ENCODE peak calls at places on chromosomes 7 and 10, in ten cellular contexts. K, H, M, X, F, E, Z, U, A and S are unnamed samples.

GRCh38 chr10:109956454-109957091 is 33.3 kb upstream of the XPNPEP1 start:
- DNase-seq in K (no peak), H (no peak), M (peak; percentile 41), X (peak; percentile 64), F (no peak), E (peak; percentile 55), Z (no peak), U (no peak), A (no peak), S (no peak)

GRCh38 chr10:78301481-78301880 is 267.8 kb downstream of the RPS24 start:
- DNase-seq in K (no peak), H (no peak), M (no peak), X (no peak), F (no peak), E (no peak), Z (no peak), U (no peak), A (no peak), S (no peak)

GRCh38 chr7:2029211-2029905 is 203.4 kb downstream of the MAD1L1 start:
- DNase-seq in K (no peak), H (no peak), M (no peak), X (no peak), F (no peak), E (no peak), Z (no peak), U (no peak), A (peak; percentile 45), S (no peak)

GRCh38 chr10:105656880-105657279 is 1015.8 kb downstream of the SORCS3 start:
- DNase-seq in K (no peak), H (no peak), M (no peak), X (no peak), F (no peak), E (peak; percentile 52), Z (no peak), U (no peak), A (no peak), S (no peak)

GRCh38 chr10:82310839-82311238 is 435.8 kb downstream of the NRG3 start:
- DNase-seq in K (no peak), H (no peak), M (no peak), X (no peak), F (no peak), E (no peak), Z (no peak), U (no peak), A (no peak), S (no peak)

GRCh38 chr10:93462881-93463280 is 19.3 kb downstream of the MYOF start:
- DNase-seq in K (no peak), H (no peak), M (no peak), X (peak; percentile 61), F (no peak), E (no peak), Z (no peak), U (no peak), A (no peak), S (no peak)

GRCh38 chr7:81447351-81447952 is 322.4 kb downstream of the HGF start:
- DNase-seq in K (no peak), H (no peak), M (peak; percentile 10), X (peak; percentile 41), F (peak; percentile 37), E (peak; percentile 55), Z (no peak), U (peak; percentile 15), A (no peak), S (no peak)

GRCh38 chr10:78414380-78414779 is 380.7 kb downstream of the RPS24 start:
- DNase-seq in K (no peak), H (no peak), M (no peak), X (no peak), F (no peak), E (no peak), Z (no peak), U (no peak), A (no peak), S (no peak)

GRCh38 chr7:68434857-68435256 is 1163.4 kb upstream of the AUTS2 start:
- DNase-seq in K (no peak), H (no peak), M (no peak), X (no peak), F (no peak), E (peak; percentile 20), Z (peak; percentile 1), U (no peak), A (no peak), S (no peak)

GRCh38 chr7:147803625-147804024 is 786.9 kb upstream of the C7orf33 start:
- DNase-seq in K (no peak), H (no peak), M (no peak), X (no peak), F (no peak), E (peak; percentile 74), Z (no peak), U (no peak), A (no peak), S (no peak)

GRCh38 chr7:1638113-1638726 is 31.9 kb upstream of the ELFN1 start:
- DNase-seq in K (no peak), H (no peak), M (no peak), X (no peak), F (no peak), E (peak; percentile 74), Z (no peak), U (no peak), A (no peak), S (no peak)